ENCODE peak calls at places on chromosomes 1 and 21, in four cellular contexts. T is breast epithelium, S is body of pancreas, G is adrenal gland. X is an unnamed sample. For H3K4me1, the result is how much of the 10 kb centered on the place peaks cover.

GRCh38 chr1:55305735-55306134 is 90.6 kb upstream of the USP24 start:
- DNase-seq in G (no peak), T (no peak), S (no peak), X (no peak)

GRCh38 chr1:70767377-70767776 is 280.2 kb downstream of the PTGER3 start:
- DNase-seq in T (no peak), S (no peak), G (no peak), X (no peak)

GRCh38 chr1:205351984-205352713 is 4.6 kb downstream of the KLHDC8A start:
- DNase-seq in S (no peak), T (no peak), G (no peak), X (no peak)

GRCh38 chr1:228014235-228014930 is 7.6 kb downstream of the WNT3A start:
- DNase-seq in S (peak), T (peak), G (peak), X (no peak)

GRCh38 chr1:234987415-234988159 is 141.1 kb downstream of the TOMM20 start:
- DNase-seq in T (peak), S (peak), G (peak), X (peak)

GRCh38 chr1:13435456-13435855 is 25.2 kb downstream of the PRAMEF20 start:
- DNase-seq in S (no peak), T (no peak), G (no peak), X (no peak)

GRCh38 chr1:78640462-78640861 is 9.2 kb upstream of the IFI44 start:
- DNase-seq in S (no peak), T (no peak), G (no peak), X (no peak)

GRCh38 chr1:29939086-29939485 is 702.8 kb downstream of the PTPRU start:
- DNase-seq in G (no peak), T (no peak), S (no peak), X (no peak)

GRCh38 chr1:79124756-79125155 is 118.2 kb upstream of the ADGRL4 start:
- DNase-seq in T (no peak), G (no peak), S (no peak), X (no peak)

GRCh38 chr1:93844262-93845045 is 34.6 kb downstream of the DNTTIP2 start:
- DNase-seq in G (peak), T (no peak), S (peak), X (peak)

GRCh38 chr1:240349695-240350094 is 258.0 kb downstream of the FMN2 start:
- DNase-seq in S (no peak), G (no peak), T (no peak), X (no peak)

GRCh38 chr1:212699839-212700596 is at the start of gene BATF3:
- DNase-seq in T (no peak), S (peak), G (peak), X (peak)

GRCh38 chr1:98027044-98027443 is 106.2 kb upstream of the DPYD start:
- DNase-seq in T (no peak), G (no peak), S (no peak), X (no peak)

GRCh38 chr1:39955547-39956539 is 898 bp downstream of the MFSD2A start:
- DNase-seq in G (no peak), T (no peak), S (peak), X (peak)

GRCh38 chr1:160637821-160638539 is 8.9 kb downstream of the SLAMF1 start:
- DNase-seq in S (no peak), G (no peak), T (no peak), X (no peak)

GRCh38 chr1:32773018-32773763 is 44.0 kb downstream of the YARS1 start:
- DNase-seq in S (peak), G (peak), T (peak), X (peak)

GRCh38 chr1:221919743-221920142 is 177.9 kb upstream of the DUSP10 start:
- DNase-seq in T (no peak), G (no peak), S (no peak), X (no peak)

GRCh38 chr21:33042812-33043211 is 17.1 kb downstream of the OLIG2 start:
- DNase-seq in G (peak), T (no peak), S (no peak), X (peak)

GRCh38 chr21:15908187-15908586 is 178.4 kb downstream of the USP25 start:
- DNase-seq in T (no peak), G (no peak), S (no peak), X (no peak)

GRCh38 chr1:103416681-103417318 is 108.7 kb upstream of the RNPC3 start:
- DNase-seq in G (no peak), T (no peak), S (no peak), X (no peak)

GRCh38 chr21:32382108-32382601 is 10.7 kb downstream of the URB1 start:
- DNase-seq in S (no peak), T (no peak), G (no peak), X (no peak)

GRCh38 chr1:168161459-168161858 is 17.3 kb upstream of the TIPRL start:
- DNase-seq in T (no peak), S (no peak), G (no peak), X (no peak)

GRCh38 chr1:163872067-163872466 is 550.3 kb downstream of the NUF2 start:
- DNase-seq in G (no peak), T (no peak), S (no peak), X (no peak)

GRCh38 chr1:85888961-85889360 is 180.7 kb upstream of the ZNHIT6 start:
- DNase-seq in T (no peak), G (no peak), S (no peak), X (no peak)

GRCh38 chr1:200625381-200625824 is 4.9 kb upstream of the KIF14 start:
- DNase-seq in S (no peak), G (no peak), T (no peak), X (no peak)

GRCh38 chr1:93033029-93033428 is 46.1 kb upstream of the MTF2 start:
- DNase-seq in T (no peak), G (no peak), S (no peak), X (no peak)

GRCh38 chr1:225768662-225769426 is 8.8 kb upstream of the SRP9 start:
- DNase-seq in T (no peak), S (no peak), G (no peak), X (no peak)

GRCh38 chr1:8815582-8816285 is 1.7 kb downstream of the RERE start:
- DNase-seq in G (no peak), S (no peak), T (no peak), X (no peak)

GRCh38 chr1:8816306-8816705 is 1.1 kb downstream of the RERE start:
- DNase-seq in S (no peak), G (no peak), T (no peak), X (no peak)

GRCh38 chr1:8813016-8813763 is 4.2 kb downstream of the RERE start:
- DNase-seq in T (no peak), G (no peak), S (no peak), X (no peak)

GRCh38 chr1:8814870-8815269 is 2.6 kb downstream of the RERE start:
- DNase-seq in T (no peak), G (no peak), S (peak), X (no peak)

DNA sequence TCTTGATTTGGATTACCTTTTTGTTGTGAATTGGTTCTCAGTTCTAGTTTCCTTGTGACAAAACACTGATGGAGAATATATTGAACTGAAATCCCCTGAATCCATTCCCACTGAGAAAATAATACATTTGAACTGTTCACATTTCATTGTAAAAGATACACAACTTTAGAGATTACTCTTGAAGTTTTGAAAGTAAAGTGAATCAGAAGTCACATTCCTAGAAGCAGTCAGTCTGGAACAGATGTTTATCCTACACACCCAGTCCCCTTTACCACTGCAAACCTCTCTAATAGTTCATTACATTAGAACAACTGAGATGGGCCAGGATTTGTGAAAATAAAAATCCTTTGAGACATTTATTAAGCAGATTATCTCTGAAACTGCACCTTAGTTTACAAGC is 3.4 kb downstream of the RERE start:
- DNase-seq in G (no peak), S (no peak), T (no peak), X (no peak)
- H3K4me1 ChIP-seq in G (under half), S (under half), T (under half), X (under half)

DNA sequence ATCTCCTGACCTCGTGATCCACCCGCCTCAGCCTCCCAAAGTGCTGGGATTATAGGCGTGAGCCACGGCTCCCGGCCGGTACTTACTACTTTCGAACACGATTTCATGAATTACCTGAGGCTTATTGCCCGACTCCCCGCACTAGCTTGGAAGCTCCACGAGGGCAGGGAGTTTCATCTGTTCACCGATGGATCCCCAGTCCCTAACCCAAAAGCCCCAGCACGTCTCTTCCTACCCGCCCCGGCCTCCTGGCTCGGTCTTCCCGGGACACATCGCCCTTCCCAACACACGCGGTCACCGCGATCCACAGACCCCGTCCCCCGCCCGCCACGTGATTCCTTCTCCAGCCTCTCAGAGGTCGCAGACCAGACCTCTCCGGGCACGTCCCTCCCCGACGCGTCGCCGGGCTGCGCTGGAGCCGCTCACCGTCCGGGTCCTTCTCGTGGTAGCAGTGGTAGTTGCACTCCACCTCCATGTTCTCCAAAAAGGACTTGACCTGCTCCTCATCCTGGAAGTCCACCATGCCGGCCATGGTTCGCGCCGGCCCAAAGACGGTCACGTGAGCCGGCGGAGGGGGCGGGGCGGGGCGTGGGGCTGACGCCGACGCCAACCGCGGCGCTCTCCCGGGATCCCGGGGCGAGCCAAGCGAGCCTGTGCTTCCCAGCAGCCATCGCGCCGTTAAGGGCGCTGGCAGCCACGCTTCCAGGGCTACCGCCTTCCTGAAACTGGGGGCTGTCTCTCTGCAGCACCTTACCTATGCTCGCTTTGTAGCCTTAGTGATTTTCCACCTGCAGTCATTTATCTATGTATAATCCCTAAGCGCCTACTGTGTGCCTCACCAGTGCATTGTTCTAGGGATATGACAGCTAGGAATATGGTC is at the start of gene COA7:
- DNase-seq in S (peak), T (peak), G (peak), X (peak)
- TF ChIP-seq POLR2A in S (peak), T (no peak), G (peak), X (peak)

DNA sequence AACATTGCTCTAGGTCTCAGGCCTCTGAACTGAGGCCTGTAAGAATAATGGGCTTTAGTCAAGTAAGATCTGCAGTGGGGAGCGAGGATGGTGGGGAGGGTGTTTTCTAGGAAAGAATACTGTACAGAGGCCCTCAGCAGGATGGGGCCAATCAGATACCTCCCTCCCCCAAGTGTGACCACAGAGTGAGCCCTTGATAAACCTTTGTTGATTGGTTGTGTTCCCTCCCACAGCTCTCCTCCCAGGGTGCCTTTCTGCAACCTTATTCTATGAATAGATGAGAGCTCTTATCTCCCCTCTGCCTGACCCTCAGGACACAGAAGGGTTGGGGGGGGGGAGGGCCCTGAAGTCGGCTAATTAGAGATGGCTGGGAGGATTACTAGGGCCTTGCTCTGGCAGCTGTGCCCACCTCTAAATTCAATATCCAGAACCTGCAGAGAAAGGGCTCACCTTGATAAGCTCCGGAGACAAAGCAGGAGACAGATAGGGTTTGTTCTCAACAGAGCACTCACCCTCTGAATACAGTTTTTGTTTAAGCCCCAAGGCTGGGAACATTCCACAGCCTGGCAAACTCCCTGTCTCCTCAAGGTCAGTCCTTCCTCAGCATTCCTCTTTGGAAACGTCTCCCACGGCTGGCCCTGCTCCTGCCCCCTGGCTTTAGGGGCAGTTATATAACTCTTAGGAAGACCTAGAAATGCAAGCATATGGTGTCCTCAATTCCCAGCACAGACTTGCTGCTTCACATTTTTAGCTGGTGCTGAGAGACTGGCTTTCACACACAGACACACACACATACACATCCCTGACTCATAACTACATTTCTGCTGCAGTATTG is 42.9 kb downstream of the ATP1A1 start:
- DNase-seq in S (peak), G (peak), T (no peak), X (no peak)
- H3K27ac ChIP-seq in S (peak), G (peak), T (peak), X (no peak)

DNA sequence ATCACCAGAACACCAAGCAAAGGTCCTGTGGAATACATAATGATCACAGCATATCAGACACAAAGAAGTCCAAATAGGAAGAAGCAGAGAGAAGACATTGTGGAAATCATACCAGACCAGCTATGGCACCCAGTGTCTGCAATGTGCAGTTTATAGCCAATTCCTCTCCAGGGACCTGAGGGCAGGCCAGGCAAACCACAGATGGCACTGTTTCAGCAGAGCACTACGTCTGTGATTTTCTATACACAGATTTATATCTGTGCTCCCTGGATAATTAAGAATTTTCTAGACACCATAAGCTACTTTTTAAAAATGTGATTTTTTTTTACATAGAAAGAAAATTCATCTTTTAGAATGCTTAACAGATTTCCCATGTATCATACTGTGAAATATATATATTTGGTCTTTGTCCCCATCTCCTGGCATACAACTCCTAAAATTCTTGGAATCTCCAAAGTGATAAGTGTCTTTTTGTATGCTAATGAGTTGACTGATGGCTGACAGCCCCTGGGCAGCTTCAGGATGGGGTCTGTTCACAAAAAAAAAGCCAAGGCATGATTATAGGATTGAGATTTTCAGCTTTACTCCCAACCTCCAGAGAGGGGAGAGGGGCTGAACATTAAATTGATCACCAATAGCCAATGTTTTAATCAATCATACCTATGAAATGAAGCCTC is 498.1 kb downstream of the SIPA1L2 start:
- DNase-seq in S (no peak), T (no peak), G (no peak), X (no peak)
- H3K4me1 ChIP-seq in S (under half), T (under half), G (under half), X (under half)

GRCh38 chr21:36430841-36431240 is 45.6 kb downstream of the CHAF1B start:
- DNase-seq in S (no peak), T (no peak), G (no peak), X (no peak)
- TF ChIP-seq POLR2A in S (no peak), T (no peak), G (no peak), X (no peak)

DNA sequence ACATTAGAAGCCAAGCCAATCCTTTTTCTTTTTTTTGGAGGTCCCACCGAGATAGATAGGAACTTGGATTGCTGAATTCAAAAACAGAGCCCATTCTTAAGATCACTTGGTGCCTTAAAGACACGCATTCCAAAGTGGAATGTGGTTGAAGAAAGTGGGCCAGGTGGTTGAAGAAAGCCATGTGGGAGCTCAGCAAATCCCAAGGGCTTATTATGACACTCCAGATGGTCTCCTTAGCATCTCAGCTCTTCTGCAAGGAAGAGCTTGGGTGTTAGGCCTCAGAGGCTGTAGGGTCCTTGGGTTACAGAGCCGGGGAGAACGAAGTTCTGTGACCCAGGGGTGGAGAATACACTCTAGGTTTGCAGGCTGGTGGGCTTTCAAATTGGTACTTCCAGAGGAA is 13.5 kb downstream of the TOR3A start:
- DNase-seq in T (no peak), G (no peak), S (no peak), X (no peak)
- H3K27ac ChIP-seq in T (peak), G (no peak), S (no peak), X (no peak)

GRCh38 chr1:21913763-21914162 is 23.3 kb downstream of the HSPG2 start:
- DNase-seq in T (no peak), G (peak), S (no peak), X (no peak)
- H3K4me1 ChIP-seq in T (under half), G (half or more), S (under half), X (half or more)

DNA sequence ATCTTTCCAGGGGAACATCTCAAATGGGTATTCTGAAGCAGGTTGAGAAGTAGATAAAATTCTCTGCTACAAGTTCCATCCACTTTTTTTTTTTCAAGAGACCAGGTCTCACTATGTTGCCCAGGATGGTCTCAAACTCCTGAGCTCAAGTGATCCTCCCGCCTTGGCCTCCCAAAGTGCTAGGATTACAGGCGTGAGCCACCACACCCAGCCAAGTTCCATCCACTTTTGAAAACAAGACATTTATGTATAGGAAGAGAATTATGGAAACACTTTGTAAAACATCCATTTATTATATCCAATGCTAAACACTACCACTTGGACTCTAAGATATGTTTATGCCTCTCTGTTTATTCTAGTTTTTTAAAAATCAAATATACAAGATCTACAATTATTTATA is 13.4 kb downstream of the HNRNPU start:
- DNase-seq in G (no peak), S (no peak), T (no peak), X (no peak)
- TF ChIP-seq POLR2A in G (no peak), S (no peak), T (no peak), X (no peak)

X was measured in thyroid gland.